ENCODE peak calls at places on chromosomes 1 and 21, in four cellular contexts. B, H, E and O are unnamed samples.

GRCh38 chr1:70528591-70529333 is 117.7 kb downstream of the CTH start:
- DNase-seq in H (no peak), B (peak), E (no peak), O (peak)

GRCh38 chr1:6294868-6295556 is 34.1 kb upstream of the GPR153 start:
- DNase-seq in B (no peak), H (no peak), E (no peak), O (no peak)

GRCh38 chr1:229035748-229036082 is 235.2 kb upstream of the RAB4A start:
- DNase-seq in E (no peak), H (no peak), B (no peak), O (no peak)

GRCh38 chr1:228088586-228089498 is 6.3 kb downstream of the ARF1 start:
- DNase-seq in H (no peak), B (no peak), E (no peak), O (no peak)

GRCh38 chr1:158121604-158122254 is 59.0 kb upstream of the CD1D start:
- DNase-seq in B (peak), E (peak), H (no peak), O (peak)

GRCh38 chr1:9319789-9320519 is 27.3 kb downstream of the SPSB1 start:
- DNase-seq in E (no peak), B (no peak), H (no peak), O (peak)

GRCh38 chr1:65264197-65264929 is 45.0 kb upstream of the DNAJC6 start:
- DNase-seq in H (no peak), E (no peak), B (no peak), O (no peak)

GRCh38 chr1:214155987-214156567 is 124.9 kb upstream of the SMYD2 start:
- DNase-seq in E (no peak), B (no peak), H (no peak), O (no peak)

GRCh38 chr21:31795992-31796391 is 64.1 kb upstream of the SCAF4 start:
- DNase-seq in E (no peak), H (no peak), B (no peak), O (no peak)

GRCh38 chr1:151502859-151503509 is 8.2 kb upstream of the CGN start:
- DNase-seq in H (no peak), B (no peak), E (no peak), O (no peak)

GRCh38 chr1:41650176-41650519 is 165.7 kb upstream of the EDN2 start:
- DNase-seq in E (peak), H (no peak), B (no peak), O (no peak)

GRCh38 chr1:240575976-240576666 is 35.8 kb downstream of the GREM2 start:
- DNase-seq in B (no peak), H (no peak), E (no peak), O (peak)

GRCh38 chr1:154193821-154194220 is 1.9 kb upstream of the TPM3 start:
- DNase-seq in H (no peak), B (no peak), E (no peak), O (no peak)

GRCh38 chr1:151539321-151540020 is 638 bp upstream of the TUFT1 start:
- DNase-seq in H (peak), B (peak), E (no peak), O (peak)